ENCODE peak calls at places on chromosomes 5 and 9, in four cellular contexts. S is nephron progenitor cell, Z is GM19239, O is WTC11. G is an unnamed sample.

GRCh38 chr5:145130996-145131395 is 704.1 kb downstream of the PRELID2 start:
- DNase-seq in O (no peak), S (no peak), Z (no peak), G (no peak)

GRCh38 chr5:106801554-106801953 is 869.2 kb downstream of the EFNA5 start:
- DNase-seq in O (no peak), S (no peak), Z (no peak), G (no peak)

GRCh38 chr5:67095346-67095871 is 101.2 kb downstream of the CD180 start:
- DNase-seq in Z (no peak), S (no peak), O (no peak), G (peak; percentile 33)

GRCh38 chr5:166724284-166724683 is 1567.2 kb upstream of the WWC1 start:
- DNase-seq in Z (no peak), O (no peak), S (no peak), G (no peak)

GRCh38 chr9:69028754-69029153 is 6.8 kb upstream of the FXN start:
- DNase-seq in S (no peak), O (no peak), Z (no peak), G (no peak)

GRCh38 chr5:172319708-172320441 is 36.3 kb upstream of the UBTD2 start:
- DNase-seq in S (no peak), Z (no peak), O (no peak), G (no peak)

GRCh38 chr5:146825033-146825432 is 53.5 kb downstream of the PPP2R2B start:
- DNase-seq in O (peak; percentile 69), Z (no peak), S (peak; percentile 83), G (peak; percentile 11)

GRCh38 chr5:81779125-81779934 is 28.4 kb upstream of the SSBP2 start:
- DNase-seq in Z (peak; percentile 12), S (no peak), O (no peak), G (peak; percentile 26)

GRCh38 chr5:54742417-54742889 is 224.9 kb downstream of the SNX18 start:
- DNase-seq in O (no peak), S (no peak), Z (no peak), G (peak; percentile 80)

GRCh38 chr5:167678457-167678856 is 613.0 kb upstream of the WWC1 start:
- DNase-seq in S (no peak), Z (no peak), O (no peak), G (no peak)

GRCh38 chr9:18438300-18438925 is 35.5 kb upstream of the ADAMTSL1 start:
- DNase-seq in S (peak; percentile 51), Z (no peak), O (peak; percentile 52), G (peak; percentile 44)

GRCh38 chr9:613771-614347 is 227.6 kb upstream of the DMRT1 start:
- DNase-seq in Z (peak; percentile 8), O (peak; percentile 70), S (peak; percentile 53), G (peak; percentile 91)

GRCh38 chr5:141940695-141941271 is 17.1 kb downstream of the DELE1 start:
- DNase-seq in S (no peak), O (no peak), Z (no peak), G (peak; percentile 16)

GRCh38 chr5:82754347-82754746 is 322.8 kb downstream of the TMEM167A start:
- DNase-seq in S (no peak), Z (no peak), O (no peak), G (no peak)

GRCh38 chr5:109038209-109038840 is 290.6 kb downstream of the FER start:
- DNase-seq in O (no peak), Z (no peak), S (no peak), G (peak; percentile 56)

GRCh38 chr5:88833371-88834107 is 49.4 kb downstream of the MEF2C start:
- DNase-seq in Z (no peak), O (no peak), S (no peak), G (peak; percentile 74)

GRCh38 chr5:138033916-138034315 is 1.0 kb upstream of the FAM13B start:
- DNase-seq in Z (no peak), O (no peak), S (no peak), G (peak; percentile 51)

GRCh38 chr9:534886-535285 is 306.6 kb upstream of the DMRT1 start:
- DNase-seq in Z (no peak), S (no peak), O (no peak), G (no peak)

GRCh38 chr9:120928015-120928719 is 1.6 kb upstream of the TRAF1 start:
- DNase-seq in S (no peak), O (peak; percentile 40), Z (no peak), G (no peak)

GRCh38 chr9:21506910-21507795 is 25.0 kb upstream of the IFNE start:
- DNase-seq in S (no peak), Z (no peak), O (no peak), G (peak; percentile 91)

GRCh38 chr5:169777112-169777511 is 140.0 kb downstream of the DOCK2 start:
- DNase-seq in Z (no peak), O (no peak), S (peak; percentile 23), G (no peak)